ENCODE peak calls at places on chromosomes 4 and X, in five cellular contexts. One of them, this sample, is unnamed.
A peak's percentile ranks its signal among the peaks of the same experiment; 100 is the strongest.

GRCh38 chr4:152094851-152095700 is 334.3 kb upstream of the GATB start:
- DNase-seq in thyroid gland: no peak
- DNase-seq in kidney epithelial cell: no peak
- DNase-seq in astrocyte of the spinal cord: peak; percentile 80
- DNase-seq in cardiac fibroblast: peak; percentile 12
- DNase-seq in this sample: no peak

GRCh38 chr4:147984065-147984777 is 252.3 kb downstream of the ARHGAP10 start:
- DNase-seq in astrocyte of the spinal cord: peak; percentile 55
- DNase-seq in kidney epithelial cell: no peak
- DNase-seq in cardiac fibroblast: peak; percentile 66
- DNase-seq in thyroid gland: peak; percentile 23
- DNase-seq in this sample: no peak

GRCh38 chr4:143587703-143588102 is 74.2 kb downstream of the SMARCA5 start:
- DNase-seq in cardiac fibroblast: peak; percentile 50
- DNase-seq in thyroid gland: no peak
- DNase-seq in astrocyte of the spinal cord: no peak
- DNase-seq in kidney epithelial cell: no peak
- DNase-seq in this sample: peak; percentile 8

GRCh38 chr4:150248181-150248580 is 169.9 kb downstream of the DCLK2 start:
- DNase-seq in cardiac fibroblast: no peak
- DNase-seq in thyroid gland: no peak
- DNase-seq in astrocyte of the spinal cord: no peak
- DNase-seq in kidney epithelial cell: no peak
- DNase-seq in this sample: no peak

GRCh38 chrX:55039471-55039870 is 8.7 kb upstream of the ALAS2 start:
- DNase-seq in thyroid gland: no peak
- DNase-seq in cardiac fibroblast: peak; percentile 49
- DNase-seq in kidney epithelial cell: no peak
- DNase-seq in astrocyte of the spinal cord: no peak
- DNase-seq in this sample: no peak

GRCh38 chrX:125175991-125176390 is 143.7 kb upstream of the TEX13C start:
- DNase-seq in thyroid gland: no peak
- DNase-seq in cardiac fibroblast: no peak
- DNase-seq in kidney epithelial cell: no peak
- DNase-seq in astrocyte of the spinal cord: no peak
- DNase-seq in this sample: no peak

GRCh38 chr4:144583658-144584057 is 62.3 kb upstream of the HHIP start:
- DNase-seq in cardiac fibroblast: peak; percentile 88
- DNase-seq in astrocyte of the spinal cord: peak; percentile 47
- DNase-seq in thyroid gland: no peak
- DNase-seq in kidney epithelial cell: peak; percentile 57
- DNase-seq in this sample: no peak

GRCh38 chrX:150692296-150692695 is 900 bp upstream of the MTMR1 start:
- DNase-seq in cardiac fibroblast: no peak
- DNase-seq in kidney epithelial cell: no peak
- DNase-seq in astrocyte of the spinal cord: no peak
- DNase-seq in thyroid gland: no peak
- DNase-seq in this sample: no peak

GRCh38 chr4:158934996-158935669 is 166.3 kb downstream of the FNIP2 start:
- DNase-seq in thyroid gland: no peak
- DNase-seq in cardiac fibroblast: peak; percentile 38
- DNase-seq in astrocyte of the spinal cord: no peak
- DNase-seq in kidney epithelial cell: no peak
- DNase-seq in this sample: no peak

GRCh38 chr4:575281-576141 is 584 bp downstream of the TMEM271 start:
- DNase-seq in cardiac fibroblast: peak; percentile 49
- DNase-seq in kidney epithelial cell: peak; percentile 23
- DNase-seq in astrocyte of the spinal cord: peak; percentile 56
- DNase-seq in thyroid gland: peak; percentile 81
- DNase-seq in this sample: peak; percentile 26
- H3K4me3 ChIP-seq in cardiac fibroblast: no peak overlapping the region
- H3K4me3 ChIP-seq in kidney epithelial cell: no peak overlapping the region
- H3K4me3 ChIP-seq in astrocyte of the spinal cord: no peak overlapping the region
- H3K4me3 ChIP-seq in thyroid gland: no peak overlapping the region
- H3K4me3 ChIP-seq in this sample: no peak overlapping the region

GRCh38 chr4:96035727-96036126 is 195.8 kb downstream of the PDHA2 start:
- DNase-seq in astrocyte of the spinal cord: no peak
- DNase-seq in thyroid gland: no peak
- DNase-seq in cardiac fibroblast: peak; percentile 72
- DNase-seq in kidney epithelial cell: no peak
- DNase-seq in this sample: no peak
- TF ChIP-seq CTCF in astrocyte of the spinal cord: peak; percentile 14
- TF ChIP-seq CTCF in thyroid gland: no peak
- TF ChIP-seq CTCF in cardiac fibroblast: peak; percentile 41
- TF ChIP-seq CTCF in kidney epithelial cell: peak; percentile 36
- TF ChIP-seq CTCF in this sample: peak; percentile 24

GRCh38 chrX:56232221-56233082 is at the start of gene KLF8:
- DNase-seq in thyroid gland: peak; percentile 57
- DNase-seq in kidney epithelial cell: no peak
- DNase-seq in cardiac fibroblast: peak; percentile 14
- DNase-seq in astrocyte of the spinal cord: no peak
- DNase-seq in this sample: no peak

GRCh38 chrX:56228914-56229313 is 3.2 kb upstream of the KLF8 start:
- DNase-seq in astrocyte of the spinal cord: no peak
- DNase-seq in kidney epithelial cell: no peak
- DNase-seq in thyroid gland: no peak
- DNase-seq in cardiac fibroblast: no peak
- DNase-seq in this sample: no peak

GRCh38 chrX:56233682-56234081 is 1.5 kb downstream of the KLF8 start:
- DNase-seq in astrocyte of the spinal cord: peak; percentile 6
- DNase-seq in kidney epithelial cell: peak; percentile 7
- DNase-seq in cardiac fibroblast: peak; percentile 63
- DNase-seq in thyroid gland: peak; percentile 65
- DNase-seq in this sample: no peak

GRCh38 chrX:56233100-56233499 is 944 bp downstream of the KLF8 start:
- DNase-seq in thyroid gland: peak; percentile 15
- DNase-seq in kidney epithelial cell: no peak
- DNase-seq in cardiac fibroblast: peak; percentile 2
- DNase-seq in astrocyte of the spinal cord: no peak
- DNase-seq in this sample: no peak

GRCh38 chrX:56231706-56232105 is 450 bp upstream of the KLF8 start:
- DNase-seq in cardiac fibroblast: no peak
- DNase-seq in astrocyte of the spinal cord: no peak
- DNase-seq in thyroid gland: no peak
- DNase-seq in kidney epithelial cell: no peak
- DNase-seq in this sample: no peak
- H3K4me3 ChIP-seq in cardiac fibroblast: no peak overlapping the region
- H3K4me3 ChIP-seq in astrocyte of the spinal cord: no peak overlapping the region
- H3K4me3 ChIP-seq in thyroid gland: peak overlapping the region; percentile 25
- H3K4me3 ChIP-seq in kidney epithelial cell: peak overlapping the region; percentile 35
- H3K4me3 ChIP-seq in this sample: no peak overlapping the region

DNA sequence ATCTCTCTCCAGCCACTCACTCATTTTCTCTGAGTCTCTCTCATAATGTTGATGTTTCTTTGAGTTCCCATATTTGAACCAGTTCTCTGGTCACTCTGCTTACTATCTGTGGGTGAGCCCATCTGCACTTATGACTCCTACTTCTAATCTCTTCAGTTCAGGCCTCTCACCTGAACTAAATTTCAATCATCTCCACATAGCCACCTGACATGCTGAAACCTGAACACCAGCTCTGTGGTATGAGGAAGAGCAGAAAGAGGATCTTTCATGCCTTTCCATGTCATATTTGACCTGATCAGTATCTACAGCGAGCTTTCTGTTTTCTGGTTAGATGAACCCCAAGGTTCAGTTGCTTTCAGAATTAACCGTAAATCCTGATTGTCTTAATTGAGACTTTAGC is 122.2 kb upstream of the ESX1 start:
- DNase-seq in cardiac fibroblast: no peak
- DNase-seq in thyroid gland: no peak
- DNase-seq in kidney epithelial cell: no peak
- DNase-seq in astrocyte of the spinal cord: no peak
- DNase-seq in this sample: no peak
- TF ChIP-seq CTCF in cardiac fibroblast: no peak
- TF ChIP-seq CTCF in thyroid gland: no peak
- TF ChIP-seq CTCF in kidney epithelial cell: no peak
- TF ChIP-seq CTCF in astrocyte of the spinal cord: no peak
- TF ChIP-seq CTCF in this sample: no peak

DNA sequence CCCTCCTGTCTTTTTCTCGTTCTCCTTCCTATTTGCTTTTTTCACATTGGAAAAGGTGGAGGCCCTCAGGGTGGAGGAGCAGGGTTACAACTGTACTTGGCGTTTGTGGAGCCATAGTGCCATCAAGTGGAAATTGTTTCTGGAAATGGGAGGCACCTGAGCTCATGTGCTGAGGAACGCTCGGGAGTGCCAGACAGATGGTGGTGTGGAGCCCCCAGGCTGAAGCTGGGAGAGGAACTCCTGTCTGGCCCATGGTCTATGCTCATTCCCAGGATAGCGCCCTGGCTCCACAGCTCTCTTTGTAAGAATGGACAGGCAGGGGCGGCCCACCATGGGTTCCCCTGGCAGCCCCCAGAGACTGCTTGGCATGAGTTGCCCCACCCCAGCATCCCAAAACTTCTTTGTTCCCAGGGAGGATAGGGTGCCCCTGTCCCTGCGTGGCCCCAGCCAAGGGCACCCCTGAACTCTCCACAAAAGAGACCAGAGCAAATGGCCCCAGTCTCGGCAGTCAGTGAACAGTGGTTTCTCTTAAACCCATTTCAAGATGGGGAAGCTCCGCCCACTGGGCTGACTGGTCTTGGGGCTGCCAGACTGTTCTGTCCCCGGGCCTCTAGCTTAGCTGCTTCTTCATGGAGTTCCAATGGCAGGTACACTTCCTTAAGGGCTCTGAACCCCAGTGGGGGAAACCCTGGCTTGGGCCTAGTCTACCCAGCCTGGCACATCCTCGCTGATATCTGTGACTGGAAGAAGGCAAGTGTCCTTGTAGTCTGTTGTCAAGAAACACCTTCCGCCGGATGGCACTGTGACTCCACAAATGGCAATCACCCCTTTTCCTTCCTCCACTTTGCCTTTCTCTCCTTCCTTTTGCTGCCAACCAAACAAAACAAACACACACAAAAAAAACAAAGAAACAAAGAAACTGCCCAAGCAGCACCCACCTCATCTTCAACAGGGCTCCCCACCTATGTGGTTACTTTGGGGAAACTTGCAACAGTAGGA is 70.1 kb downstream of the NBDY start:
- DNase-seq in kidney epithelial cell: no peak
- DNase-seq in astrocyte of the spinal cord: no peak
- DNase-seq in cardiac fibroblast: no peak
- DNase-seq in thyroid gland: no peak
- DNase-seq in this sample: no peak
- H3K4me3 ChIP-seq in kidney epithelial cell: no peak overlapping the region
- H3K4me3 ChIP-seq in astrocyte of the spinal cord: no peak overlapping the region
- H3K4me3 ChIP-seq in cardiac fibroblast: no peak overlapping the region
- H3K4me3 ChIP-seq in thyroid gland: no peak overlapping the region
- H3K4me3 ChIP-seq in this sample: no peak overlapping the region

GRCh38 chr4:63524764-63525163 is 884.5 kb downstream of the TECRL start:
- DNase-seq in cardiac fibroblast: no peak
- DNase-seq in thyroid gland: no peak
- DNase-seq in astrocyte of the spinal cord: no peak
- DNase-seq in kidney epithelial cell: no peak
- DNase-seq in this sample: no peak

GRCh38 chr4:63529581-63529980 is 879.7 kb downstream of the TECRL start:
- DNase-seq in kidney epithelial cell: no peak
- DNase-seq in cardiac fibroblast: no peak
- DNase-seq in astrocyte of the spinal cord: no peak
- DNase-seq in thyroid gland: no peak
- DNase-seq in this sample: no peak

GRCh38 chr4:63526251-63526650 is 883.0 kb downstream of the TECRL start:
- DNase-seq in astrocyte of the spinal cord: no peak
- DNase-seq in thyroid gland: no peak
- DNase-seq in kidney epithelial cell: no peak
- DNase-seq in cardiac fibroblast: no peak
- DNase-seq in this sample: no peak

GRCh38 chr4:63528592-63528991 is 880.7 kb downstream of the TECRL start:
- DNase-seq in cardiac fibroblast: peak; percentile 2
- DNase-seq in kidney epithelial cell: no peak
- DNase-seq in thyroid gland: no peak
- DNase-seq in astrocyte of the spinal cord: no peak
- DNase-seq in this sample: no peak
- TF ChIP-seq CTCF in cardiac fibroblast: no peak
- TF ChIP-seq CTCF in kidney epithelial cell: no peak
- TF ChIP-seq CTCF in thyroid gland: no peak
- TF ChIP-seq CTCF in astrocyte of the spinal cord: peak; percentile 13
- TF ChIP-seq CTCF in this sample: peak; percentile 45

This sample was measured in retinal pigment epithelial cell.